ENCODE peak calls at places on chromosomes 16 and 17, in six cellular contexts. V is ovary, X is transverse colon, J is A549, G is stomach, T is tibial nerve. B is an unnamed sample.

GRCh38 chr17:59829217-59830006 is 63.3 kb downstream of the TUBD1 start:
- DNase-seq in T (no peak), X (no peak), V (no peak), J (peak; percentile 100), G (no peak), B (no peak)

GRCh38 chr17:3772764-3773163 is 28.2 kb downstream of the ITGAE start:
- DNase-seq in J (no peak), T (no peak), G (no peak), V (no peak), X (no peak), B (no peak)

GRCh38 chr17:57940653-57941329 is 14.4 kb downstream of the CUEDC1 start:
- DNase-seq in J (no peak), V (no peak), X (no peak), T (no peak), G (no peak), B (no peak)

GRCh38 chr17:68155692-68156091 is 92.2 kb upstream of the AMZ2 start:
- DNase-seq in T (no peak), G (no peak), V (no peak), J (no peak), X (no peak), B (no peak)

GRCh38 chr16:88076211-88076931 is 125.1 kb downstream of the BANP start:
- DNase-seq in V (no peak), X (no peak), T (no peak), J (no peak), G (no peak), B (peak; percentile 81)

GRCh38 chr16:29198731-29199521 is 207.6 kb downstream of the NPIPB11 start:
- DNase-seq in J (no peak), T (no peak), G (no peak), V (peak; percentile 52), X (peak; percentile 7), B (peak; percentile 62)

GRCh38 chr17:20703781-20704180 is 124.3 kb downstream of the CDRT15L2 start:
- DNase-seq in V (no peak), X (no peak), J (no peak), T (no peak), G (no peak), B (no peak)

GRCh38 chr16:70523621-70524405 is at the start of gene SF3B3:
- DNase-seq in V (peak; percentile 72), G (peak; percentile 69), J (peak; percentile 79), X (peak; percentile 72), T (peak; percentile 73), B (peak; percentile 72)

GRCh38 chr16:2370725-2371124 is 30.2 kb upstream of the ABCA3 start:
- DNase-seq in J (no peak), X (no peak), T (no peak), G (no peak), V (no peak), B (no peak)

GRCh38 chr17:34146440-34147043 is 108.5 kb upstream of the CCL2 start:
- DNase-seq in G (peak; percentile 74), J (peak; percentile 61), X (peak; percentile 73), T (no peak), V (no peak), B (no peak)

GRCh38 chr17:80036715-80037477 is 454 bp downstream of the CCDC40 start:
- DNase-seq in J (peak; percentile 63), T (no peak), V (no peak), G (no peak), X (peak; percentile 37), B (no peak)

GRCh38 chr17:3690094-3690715 is 5.8 kb downstream of the P2RX5 start:
- DNase-seq in J (no peak), V (no peak), T (no peak), G (no peak), X (no peak), B (no peak)

GRCh38 chr17:82297804-82298537 is 19.4 kb downstream of the CD7 start:
- DNase-seq in X (peak; percentile 92), G (peak; percentile 92), J (peak; percentile 92), V (peak; percentile 88), T (peak; percentile 82), B (peak; percentile 95)

GRCh38 chr17:44557653-44558285 is 485 bp downstream of the FZD2 start:
- DNase-seq in V (peak; percentile 44), X (peak; percentile 33), J (peak; percentile 64), T (no peak), G (peak; percentile 36), B (peak; percentile 90)

GRCh38 chr17:78884148-78884870 is 18.7 kb downstream of the CEP295NL start:
- DNase-seq in V (no peak), G (no peak), T (no peak), X (no peak), J (no peak), B (no peak)

GRCh38 chr17:16419929-16420271 is 4.5 kb downstream of the TRPV2 start:
- DNase-seq in J (no peak), G (no peak), X (no peak), T (no peak), V (no peak), B (no peak)

GRCh38 chr16:30417447-30418349 is 10.3 kb downstream of the ZNF771 start:
- DNase-seq in T (no peak), V (peak; percentile 84), X (peak; percentile 90), J (peak; percentile 98), G (peak; percentile 90), B (peak; percentile 97)

GRCh38 chr17:82870541-82870940 is 30.7 kb upstream of the ZNF750 start:
- DNase-seq in V (no peak), G (no peak), J (no peak), X (no peak), T (no peak), B (no peak)

GRCh38 chr17:5135726-5136579 is 20.1 kb downstream of the USP6 start:
- DNase-seq in J (no peak), G (peak; percentile 17), T (no peak), X (no peak), V (no peak), B (peak; percentile 37)

GRCh38 chr16:58243528-58244004 is 45.7 kb upstream of the CSNK2A2 start:
- DNase-seq in J (no peak), V (no peak), X (peak; percentile 26), G (no peak), T (no peak), B (no peak)

GRCh38 chr17:82923366-82924113 is 83.7 kb upstream of the ZNF750 start:
- DNase-seq in X (no peak), T (no peak), J (no peak), G (no peak), V (no peak), B (no peak)

GRCh38 chr16:569445-570254 is at the start of gene PIGQ:
- DNase-seq in G (peak; percentile 64), X (peak; percentile 63), J (peak; percentile 64), V (peak; percentile 84), T (peak; percentile 46), B (peak; percentile 69)

GRCh38 chr16:2237076-2237551 is 870 bp downstream of the DNASE1L2 start:
- DNase-seq in T (no peak), G (no peak), V (peak; percentile 24), X (no peak), J (no peak), B (no peak)

GRCh38 chr17:47838636-47839035 is 2.4 kb downstream of the SCRN2 start:
- DNase-seq in V (no peak), J (no peak), T (no peak), G (no peak), X (peak; percentile 7), B (no peak)

GRCh38 chr17:47841488-47842308 is 625 bp upstream of the SCRN2 start:
- DNase-seq in V (no peak), G (no peak), J (no peak), T (no peak), X (no peak), B (no peak)

GRCh38 chr17:47839899-47840741 is 953 bp downstream of the SCRN2 start:
- DNase-seq in T (peak; percentile 22), G (no peak), X (no peak), J (no peak), V (no peak), B (no peak)

GRCh38 chr17:47839071-47839470 is 2.0 kb downstream of the SCRN2 start:
- DNase-seq in V (no peak), G (no peak), J (no peak), T (no peak), X (no peak), B (no peak)

GRCh38 chr17:47840742-47841487 is at the start of gene SCRN2:
- DNase-seq in J (peak; percentile 92), V (peak; percentile 89), T (peak; percentile 89), X (peak; percentile 95), G (peak; percentile 93), B (peak; percentile 96)
- TF ChIP-seq EP300 in J (no peak), V (no peak), T (no peak), X (no peak), G (no peak), B (no peak)

GRCh38 chr17:48541574-48542113 is 3.3 kb downstream of the HOXB2 start:
- DNase-seq in X (peak; percentile 47), G (no peak), J (no peak), V (no peak), T (peak; percentile 20), B (no peak)

GRCh38 chr17:48542114-48542955 is 2.6 kb downstream of the HOXB2 start:
- DNase-seq in J (no peak), T (no peak), G (no peak), X (no peak), V (no peak), B (no peak)

GRCh38 chr17:48543854-48544355 is 1.0 kb downstream of the HOXB2 start:
- DNase-seq in V (no peak), G (no peak), J (no peak), T (no peak), X (no peak), B (peak; percentile 82)

GRCh38 chr17:48544356-48545021 is 420 bp downstream of the HOXB2 start:
- DNase-seq in X (peak; percentile 81), V (peak; percentile 47), G (peak; percentile 62), J (no peak), T (peak; percentile 49), B (peak; percentile 94)

DNA sequence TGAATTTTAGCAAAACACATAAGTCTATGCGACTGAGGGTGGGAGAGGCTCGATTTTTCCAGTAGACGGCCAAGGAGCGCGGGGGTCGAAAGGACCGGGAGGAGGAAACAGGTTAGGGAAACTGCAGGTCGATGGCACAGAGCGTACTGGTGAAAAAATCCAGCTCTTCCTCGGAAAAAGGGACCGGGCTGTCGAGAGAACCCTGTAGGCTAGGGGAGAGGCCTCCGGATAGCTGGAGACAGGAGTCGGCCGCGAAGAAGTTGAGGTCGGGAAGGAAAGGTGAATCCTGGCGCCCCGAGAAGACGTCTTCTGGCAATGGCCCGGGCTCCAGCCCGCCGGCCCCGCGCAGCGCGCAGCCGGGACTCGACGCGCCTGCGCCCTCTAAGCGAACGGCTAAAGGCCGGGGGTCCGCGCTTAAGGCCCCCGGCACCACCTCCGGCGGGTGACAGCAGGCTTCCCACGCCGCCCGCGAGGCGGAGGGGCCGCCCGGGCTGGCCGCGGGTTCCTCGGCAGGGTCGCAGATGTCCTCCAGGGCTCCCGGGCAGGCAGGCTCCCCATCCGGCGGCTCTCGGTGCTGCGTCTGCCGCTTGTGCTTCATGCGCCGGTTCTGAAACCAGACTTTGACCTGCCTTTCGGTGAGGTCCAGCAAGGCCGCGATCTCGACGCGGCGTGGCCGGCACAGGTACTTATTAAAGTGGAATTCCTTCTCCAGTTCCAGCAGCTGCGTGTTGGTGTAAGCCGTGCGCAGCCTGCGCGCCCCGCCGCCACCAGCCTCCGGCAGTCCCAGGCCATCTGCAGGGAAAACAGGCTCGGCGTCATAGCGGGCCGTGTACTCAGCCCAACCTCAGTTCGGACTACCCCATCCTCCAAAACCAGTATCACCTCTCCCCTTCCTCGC is 1.7 kb downstream of the HOXB2 start:
- DNase-seq in V (no peak), X (peak; percentile 57), J (peak; percentile 75), T (peak; percentile 30), G (no peak), B (no peak)
- TF ChIP-seq CTCF in V (no peak), X (peak; percentile 16), J (no peak), T (peak; percentile 48), G (no peak), B (peak; percentile 31)

GRCh38 chr17:52517176-52517575 is 358.7 kb upstream of the CA10 start:
- DNase-seq in G (no peak), V (no peak), T (no peak), J (no peak), X (no peak), B (no peak)
- TF ChIP-seq EP300 in G (no peak), V (no peak), T (no peak), J (no peak), X (no peak), B (no peak)

GRCh38 chr16:47492428-47493357 is 31.6 kb downstream of the PHKB start:
- DNase-seq in J (no peak), T (peak; percentile 74), G (peak; percentile 47), V (peak; percentile 20), X (peak; percentile 57), B (no peak)
- TF ChIP-seq CTCF in J (no peak), T (no peak), G (no peak), V (no peak), X (no peak), B (no peak)

B was measured in upper lobe of left lung.